ENCODE peak calls at places on chromosomes 7 and 10, in nine cellular contexts. V, H, Y, B, W, D, K, E and N are unnamed samples.

GRCh38 chr10:68212721-68213352 is 19.1 kb downstream of the ATOH7 start:
- DNase-seq in V (no peak), H (peak; percentile 41), Y (no peak), B (peak; percentile 40), W (no peak), D (peak; percentile 29), K (no peak), E (peak; percentile 27), N (no peak)

GRCh38 chr7:135247746-135248471 is 14.3 kb downstream of the STRA8 start:
- DNase-seq in V (no peak), H (no peak), Y (no peak), B (no peak), W (no peak), D (no peak), K (no peak), E (no peak), N (no peak)

GRCh38 chr10:4028838-4029583 is 244.0 kb upstream of the KLF6 start:
- DNase-seq in V (no peak), H (no peak), Y (no peak), B (no peak), W (no peak), D (no peak), K (no peak), E (no peak), N (no peak)

GRCh38 chr10:114259825-114260224 is 20.8 kb downstream of the VWA2 start:
- DNase-seq in V (no peak), H (no peak), Y (no peak), B (no peak), W (no peak), D (no peak), K (no peak), E (no peak), N (no peak)

GRCh38 chr10:96377816-96378294 is 19.1 kb upstream of the OPALIN start:
- DNase-seq in V (no peak), H (no peak), Y (peak; percentile 36), B (no peak), W (no peak), D (no peak), K (no peak), E (no peak), N (no peak)

GRCh38 chr10:18418579-18419210 is 232.7 kb downstream of the NSUN6 start:
- DNase-seq in V (no peak), H (no peak), Y (no peak), B (peak; percentile 11), W (no peak), D (no peak), K (no peak), E (no peak), N (no peak)

GRCh38 chr10:23656735-23657134 is 217.9 kb downstream of the OTUD1 start:
- DNase-seq in V (no peak), H (peak; percentile 48), Y (peak; percentile 21), B (peak; percentile 1), W (no peak), D (no peak), K (no peak), E (no peak), N (no peak)

GRCh38 chr10:91652364-91652763 is 19.5 kb upstream of the PPP1R3C start:
- DNase-seq in V (no peak), H (no peak), Y (no peak), B (no peak), W (no peak), D (no peak), K (peak; percentile 27), E (no peak), N (peak; percentile 67)

GRCh38 chr7:10939237-10939910 is 34.3 kb upstream of the PHF14 start:
- DNase-seq in V (no peak), H (no peak), Y (no peak), B (no peak), W (peak; percentile 10), D (no peak), K (peak; percentile 10), E (no peak), N (no peak)

GRCh38 chr10:118983263-118983662 is 46.3 kb upstream of the NANOS1 start:
- DNase-seq in V (no peak), H (no peak), Y (no peak), B (peak; percentile 66), W (no peak), D (no peak), K (no peak), E (no peak), N (no peak)

GRCh38 chr7:83072576-83073517 is 89.8 kb downstream of the PCLO start:
- DNase-seq in V (no peak), H (peak; percentile 50), Y (no peak), B (no peak), W (no peak), D (peak; percentile 3), K (no peak), E (peak; percentile 27), N (no peak)

GRCh38 chr10:37478381-37478780 is 353.0 kb downstream of the ANKRD30A start:
- DNase-seq in V (no peak), H (no peak), Y (no peak), B (no peak), W (no peak), D (no peak), K (no peak), E (no peak), N (no peak)

GRCh38 chr10:105681051-105681450 is 1040.0 kb downstream of the SORCS3 start:
- DNase-seq in V (no peak), H (no peak), Y (no peak), B (no peak), W (no peak), D (no peak), K (no peak), E (peak; percentile 47), N (no peak)

GRCh38 chr7:99108615-99109014 is 35.3 kb downstream of the SMURF1 start:
- DNase-seq in V (no peak), H (no peak), Y (no peak), B (no peak), W (no peak), D (no peak), K (no peak), E (no peak), N (no peak)

GRCh38 chr10:4623757-4624420 is 202.1 kb upstream of the AKR1E2 start:
- DNase-seq in V (no peak), H (no peak), Y (no peak), B (no peak), W (no peak), D (no peak), K (no peak), E (no peak), N (no peak)

GRCh38 chr7:149720372-149721083 is 52.9 kb downstream of the ZNF467 start:
- DNase-seq in V (no peak), H (no peak), Y (peak; percentile 94), B (peak; percentile 31), W (no peak), D (no peak), K (no peak), E (peak; percentile 38), N (no peak)

GRCh38 chr10:18554479-18554878 is 96.9 kb downstream of the NSUN6 start:
- DNase-seq in V (no peak), H (peak; percentile 4), Y (no peak), B (no peak), W (no peak), D (no peak), K (no peak), E (no peak), N (no peak)

GRCh38 chr10:124509836-124510535 is 48.4 kb downstream of the LHPP start:
- DNase-seq in V (no peak), H (no peak), Y (no peak), B (no peak), W (no peak), D (no peak), K (no peak), E (no peak), N (no peak)

GRCh38 chr10:30911303-30911863 is 120.3 kb downstream of the ZNF438 start:
- DNase-seq in V (no peak), H (no peak), Y (no peak), B (no peak), W (no peak), D (no peak), K (no peak), E (no peak), N (no peak)

GRCh38 chr7:98137826-98138151 is 31.1 kb downstream of the LMTK2 start:
- DNase-seq in V (no peak), H (no peak), Y (no peak), B (peak; percentile 87), W (peak; percentile 26), D (no peak), K (no peak), E (no peak), N (no peak)

GRCh38 chr10:117259279-117259678 is 18.4 kb downstream of the SLC18A2 start:
- DNase-seq in V (no peak), H (no peak), Y (no peak), B (no peak), W (no peak), D (no peak), K (no peak), E (no peak), N (no peak)